ENCODE peak calls at places on chromosomes 6 and 20, in seven cellular contexts. T, I, L, C, A, F and N are unnamed samples.

GRCh38 chr6:160781298-160781697 is 79.3 kb downstream of the PLG start:
- DNase-seq in A (no peak), L (no peak), C (no peak), T (no peak), I (no peak), F (no peak), N (no peak)

GRCh38 chr6:160973856-160974255 is 17.7 kb upstream of the MAP3K4 start:
- DNase-seq in F (no peak), T (no peak), C (no peak), A (no peak), I (no peak), L (no peak), N (no peak)

GRCh38 chr20:50930139-50931047 is 844 bp downstream of the ADNP start:
- DNase-seq in I (peak; percentile 30), F (no peak), A (no peak), L (peak; percentile 52), T (peak; percentile 24), C (no peak), N (peak; percentile 13)

GRCh38 chr6:125231133-125231532 is 70.6 kb downstream of the HDDC2 start:
- DNase-seq in L (no peak), F (no peak), T (no peak), C (no peak), A (no peak), I (no peak), N (no peak)

GRCh38 chr20:22781869-22782268 is 197.5 kb upstream of the FOXA2 start:
- DNase-seq in F (no peak), A (no peak), I (no peak), L (no peak), T (no peak), C (no peak), N (no peak)

GRCh38 chr6:39107641-39108040 is 7.3 kb downstream of the SAYSD1 start:
- DNase-seq in C (no peak), T (no peak), I (no peak), L (no peak), F (no peak), A (no peak), N (no peak)

GRCh38 chr6:89440200-89440599 is 7.2 kb downstream of the ANKRD6 start:
- DNase-seq in T (no peak), A (no peak), F (no peak), L (no peak), I (no peak), C (no peak), N (no peak)

GRCh38 chr20:21155268-21155667 is 29.4 kb downstream of the KIZ start:
- DNase-seq in T (no peak), C (no peak), L (no peak), I (no peak), A (no peak), F (no peak), N (no peak)

GRCh38 chr20:38271609-38272120 is 11.1 kb upstream of the KIAA1755 start:
- DNase-seq in T (no peak), F (no peak), C (no peak), I (no peak), L (no peak), A (no peak), N (no peak)

GRCh38 chr20:14360386-14360785 is 23.0 kb upstream of the FLRT3 start:
- DNase-seq in F (no peak), T (no peak), I (no peak), C (no peak), L (no peak), A (no peak), N (no peak)

GRCh38 chr20:5781798-5782750 is 31.9 kb downstream of the SHLD1 start:
- DNase-seq in T (peak; percentile 29), C (no peak), I (no peak), A (no peak), F (no peak), L (no peak), N (no peak)